ENCODE peak calls at places on chromosomes 2 and 18, in seven cellular contexts. One of them, this sample, is unnamed.

GRCh38 chr2:206968139-206969086 is 29.1 kb downstream of the CPO start:
- DNase-seq in fibroblast of villous mesenchyme: no peak
- DNase-seq in NCI-H510A treated with DMSO at 0.1 percent for 48 hours: no peak
- DNase-seq in cardiac muscle cell: no peak
- DNase-seq in GM20000: no peak
- DNase-seq in ovary: no peak
- DNase-seq in stimulated activated CD8-positive, alpha-beta memory T cell treated with anti-CD3 and anti-CD28 coated beads, Interleukin-4, amount 100 ng/mL, for 24 hours: no peak
- DNase-seq in this sample: no peak

GRCh38 chr2:26172189-26172865 is 561 bp upstream of the GAREM2 start:
- DNase-seq in GM20000: peak; percentile 54
- DNase-seq in fibroblast of villous mesenchyme: no peak
- DNase-seq in stimulated activated CD8-positive, alpha-beta memory T cell treated with anti-CD3 and anti-CD28 coated beads, Interleukin-4, amount 100 ng/mL, for 24 hours: no peak
- DNase-seq in NCI-H510A treated with DMSO at 0.1 percent for 48 hours: no peak
- DNase-seq in cardiac muscle cell: no peak
- DNase-seq in ovary: no peak
- DNase-seq in this sample: peak; percentile 31

GRCh38 chr2:189782221-189782671 is 1.9 kb downstream of the ORMDL1 start:
- DNase-seq in cardiac muscle cell: peak; percentile 43
- DNase-seq in stimulated activated CD8-positive, alpha-beta memory T cell treated with anti-CD3 and anti-CD28 coated beads, Interleukin-4, amount 100 ng/mL, for 24 hours: no peak
- DNase-seq in fibroblast of villous mesenchyme: peak; percentile 29
- DNase-seq in NCI-H510A treated with DMSO at 0.1 percent for 48 hours: no peak
- DNase-seq in GM20000: no peak
- DNase-seq in ovary: no peak
- DNase-seq in this sample: no peak

GRCh38 chr2:29528891-29529520 is 392.4 kb downstream of the ALK start:
- DNase-seq in GM20000: no peak
- DNase-seq in stimulated activated CD8-positive, alpha-beta memory T cell treated with anti-CD3 and anti-CD28 coated beads, Interleukin-4, amount 100 ng/mL, for 24 hours: peak; percentile 4
- DNase-seq in fibroblast of villous mesenchyme: peak; percentile 38
- DNase-seq in ovary: no peak
- DNase-seq in NCI-H510A treated with DMSO at 0.1 percent for 48 hours: peak; percentile 2
- DNase-seq in cardiac muscle cell: peak; percentile 35
- DNase-seq in this sample: peak; percentile 33

GRCh38 chr18:3466051-3466450 is 16.1 kb downstream of the TGIF1 start:
- DNase-seq in GM20000: no peak
- DNase-seq in fibroblast of villous mesenchyme: peak; percentile 81
- DNase-seq in ovary: no peak
- DNase-seq in NCI-H510A treated with DMSO at 0.1 percent for 48 hours: no peak
- DNase-seq in stimulated activated CD8-positive, alpha-beta memory T cell treated with anti-CD3 and anti-CD28 coated beads, Interleukin-4, amount 100 ng/mL, for 24 hours: no peak
- DNase-seq in cardiac muscle cell: peak; percentile 90
- DNase-seq in this sample: no peak

GRCh38 chr2:130892793-130893785 is 56.4 kb downstream of the ARHGEF4 start:
- DNase-seq in cardiac muscle cell: no peak
- DNase-seq in ovary: no peak
- DNase-seq in NCI-H510A treated with DMSO at 0.1 percent for 48 hours: no peak
- DNase-seq in stimulated activated CD8-positive, alpha-beta memory T cell treated with anti-CD3 and anti-CD28 coated beads, Interleukin-4, amount 100 ng/mL, for 24 hours: no peak
- DNase-seq in fibroblast of villous mesenchyme: no peak
- DNase-seq in GM20000: no peak
- DNase-seq in this sample: no peak

GRCh38 chr2:173077506-173078177 is 2.0 kb downstream of the MAP3K20 start:
- DNase-seq in cardiac muscle cell: peak; percentile 51
- DNase-seq in stimulated activated CD8-positive, alpha-beta memory T cell treated with anti-CD3 and anti-CD28 coated beads, Interleukin-4, amount 100 ng/mL, for 24 hours: no peak
- DNase-seq in NCI-H510A treated with DMSO at 0.1 percent for 48 hours: no peak
- DNase-seq in ovary: no peak
- DNase-seq in fibroblast of villous mesenchyme: peak; percentile 67
- DNase-seq in GM20000: no peak
- DNase-seq in this sample: no peak

GRCh38 chr18:68648191-68648590 is 66.7 kb downstream of the TMX3 start:
- DNase-seq in fibroblast of villous mesenchyme: no peak
- DNase-seq in NCI-H510A treated with DMSO at 0.1 percent for 48 hours: no peak
- DNase-seq in stimulated activated CD8-positive, alpha-beta memory T cell treated with anti-CD3 and anti-CD28 coated beads, Interleukin-4, amount 100 ng/mL, for 24 hours: no peak
- DNase-seq in cardiac muscle cell: no peak
- DNase-seq in GM20000: no peak
- DNase-seq in ovary: no peak
- DNase-seq in this sample: no peak

GRCh38 chr18:1691860-1692259 is 787.2 kb downstream of the ADCYAP1 start:
- DNase-seq in cardiac muscle cell: no peak
- DNase-seq in fibroblast of villous mesenchyme: no peak
- DNase-seq in stimulated activated CD8-positive, alpha-beta memory T cell treated with anti-CD3 and anti-CD28 coated beads, Interleukin-4, amount 100 ng/mL, for 24 hours: no peak
- DNase-seq in GM20000: no peak
- DNase-seq in NCI-H510A treated with DMSO at 0.1 percent for 48 hours: no peak
- DNase-seq in ovary: no peak
- DNase-seq in this sample: no peak

GRCh38 chr2:191740016-191740419 is 62.1 kb downstream of the NABP1 start:
- DNase-seq in ovary: no peak
- DNase-seq in fibroblast of villous mesenchyme: no peak
- DNase-seq in stimulated activated CD8-positive, alpha-beta memory T cell treated with anti-CD3 and anti-CD28 coated beads, Interleukin-4, amount 100 ng/mL, for 24 hours: no peak
- DNase-seq in NCI-H510A treated with DMSO at 0.1 percent for 48 hours: no peak
- DNase-seq in GM20000: peak; percentile 50
- DNase-seq in cardiac muscle cell: no peak
- DNase-seq in this sample: no peak

GRCh38 chr18:961644-962355 is 57.1 kb downstream of the ADCYAP1 start:
- DNase-seq in fibroblast of villous mesenchyme: peak; percentile 58
- DNase-seq in stimulated activated CD8-positive, alpha-beta memory T cell treated with anti-CD3 and anti-CD28 coated beads, Interleukin-4, amount 100 ng/mL, for 24 hours: peak; percentile 24
- DNase-seq in NCI-H510A treated with DMSO at 0.1 percent for 48 hours: peak; percentile 23
- DNase-seq in ovary: peak; percentile 63
- DNase-seq in cardiac muscle cell: peak; percentile 74
- DNase-seq in GM20000: peak; percentile 48
- DNase-seq in this sample: peak; percentile 49

GRCh38 chr18:8994603-8995002 is 107.9 kb upstream of the NDUFV2 start:
- DNase-seq in stimulated activated CD8-positive, alpha-beta memory T cell treated with anti-CD3 and anti-CD28 coated beads, Interleukin-4, amount 100 ng/mL, for 24 hours: no peak
- DNase-seq in ovary: no peak
- DNase-seq in cardiac muscle cell: no peak
- DNase-seq in GM20000: no peak
- DNase-seq in fibroblast of villous mesenchyme: no peak
- DNase-seq in NCI-H510A treated with DMSO at 0.1 percent for 48 hours: no peak
- DNase-seq in this sample: no peak

GRCh38 chr2:203928849-203929248 is 7.7 kb upstream of the ICOS start:
- DNase-seq in stimulated activated CD8-positive, alpha-beta memory T cell treated with anti-CD3 and anti-CD28 coated beads, Interleukin-4, amount 100 ng/mL, for 24 hours: no peak
- DNase-seq in NCI-H510A treated with DMSO at 0.1 percent for 48 hours: no peak
- DNase-seq in ovary: no peak
- DNase-seq in GM20000: no peak
- DNase-seq in fibroblast of villous mesenchyme: peak; percentile 3
- DNase-seq in cardiac muscle cell: peak; percentile 31
- DNase-seq in this sample: peak; percentile 17

GRCh38 chr2:96359310-96359709 is 23.7 kb downstream of the NCAPH start:
- DNase-seq in cardiac muscle cell: no peak
- DNase-seq in fibroblast of villous mesenchyme: no peak
- DNase-seq in stimulated activated CD8-positive, alpha-beta memory T cell treated with anti-CD3 and anti-CD28 coated beads, Interleukin-4, amount 100 ng/mL, for 24 hours: no peak
- DNase-seq in ovary: no peak
- DNase-seq in NCI-H510A treated with DMSO at 0.1 percent for 48 hours: no peak
- DNase-seq in GM20000: no peak
- DNase-seq in this sample: no peak

GRCh38 chr2:8252997-8253694 is 428.7 kb upstream of the ID2 start:
- DNase-seq in stimulated activated CD8-positive, alpha-beta memory T cell treated with anti-CD3 and anti-CD28 coated beads, Interleukin-4, amount 100 ng/mL, for 24 hours: no peak
- DNase-seq in fibroblast of villous mesenchyme: no peak
- DNase-seq in GM20000: peak; percentile 42
- DNase-seq in NCI-H510A treated with DMSO at 0.1 percent for 48 hours: peak; percentile 94
- DNase-seq in ovary: no peak
- DNase-seq in cardiac muscle cell: no peak
- DNase-seq in this sample: peak; percentile 32

GRCh38 chr2:74863802-74864248 is 29.9 kb downstream of the HK2 start:
- DNase-seq in NCI-H510A treated with DMSO at 0.1 percent for 48 hours: no peak
- DNase-seq in GM20000: no peak
- DNase-seq in fibroblast of villous mesenchyme: no peak
- DNase-seq in ovary: no peak
- DNase-seq in stimulated activated CD8-positive, alpha-beta memory T cell treated with anti-CD3 and anti-CD28 coated beads, Interleukin-4, amount 100 ng/mL, for 24 hours: no peak
- DNase-seq in cardiac muscle cell: no peak
- DNase-seq in this sample: no peak

GRCh38 chr2:59584958-59585357 is 968.5 kb downstream of the BCL11A start:
- DNase-seq in stimulated activated CD8-positive, alpha-beta memory T cell treated with anti-CD3 and anti-CD28 coated beads, Interleukin-4, amount 100 ng/mL, for 24 hours: no peak
- DNase-seq in cardiac muscle cell: no peak
- DNase-seq in GM20000: no peak
- DNase-seq in NCI-H510A treated with DMSO at 0.1 percent for 48 hours: no peak
- DNase-seq in ovary: no peak
- DNase-seq in fibroblast of villous mesenchyme: no peak
- DNase-seq in this sample: peak; percentile 42

GRCh38 chr2:84725717-84726116 is 155.2 kb downstream of the TRABD2A start:
- DNase-seq in cardiac muscle cell: no peak
- DNase-seq in GM20000: no peak
- DNase-seq in NCI-H510A treated with DMSO at 0.1 percent for 48 hours: no peak
- DNase-seq in stimulated activated CD8-positive, alpha-beta memory T cell treated with anti-CD3 and anti-CD28 coated beads, Interleukin-4, amount 100 ng/mL, for 24 hours: no peak
- DNase-seq in ovary: no peak
- DNase-seq in fibroblast of villous mesenchyme: no peak
- DNase-seq in this sample: no peak

GRCh38 chr18:58045265-58046086 is 1.4 kb downstream of the NEDD4L start:
- DNase-seq in fibroblast of villous mesenchyme: peak; percentile 10
- DNase-seq in NCI-H510A treated with DMSO at 0.1 percent for 48 hours: peak; percentile 90
- DNase-seq in GM20000: peak; percentile 32
- DNase-seq in cardiac muscle cell: peak; percentile 24
- DNase-seq in ovary: peak; percentile 48
- DNase-seq in stimulated activated CD8-positive, alpha-beta memory T cell treated with anti-CD3 and anti-CD28 coated beads, Interleukin-4, amount 100 ng/mL, for 24 hours: peak; percentile 22
- DNase-seq in this sample: peak; percentile 52

GRCh38 chr2:241882090-241882625 is 12.6 kb downstream of the RTP5 start:
- DNase-seq in stimulated activated CD8-positive, alpha-beta memory T cell treated with anti-CD3 and anti-CD28 coated beads, Interleukin-4, amount 100 ng/mL, for 24 hours: peak; percentile 74
- DNase-seq in GM20000: peak; percentile 89
- DNase-seq in NCI-H510A treated with DMSO at 0.1 percent for 48 hours: no peak
- DNase-seq in ovary: no peak
- DNase-seq in fibroblast of villous mesenchyme: peak; percentile 14
- DNase-seq in cardiac muscle cell: no peak
- DNase-seq in this sample: peak; percentile 60

GRCh38 chr18:26565514-26565913 is 17.2 kb upstream of the KCTD1 start:
- DNase-seq in stimulated activated CD8-positive, alpha-beta memory T cell treated with anti-CD3 and anti-CD28 coated beads, Interleukin-4, amount 100 ng/mL, for 24 hours: no peak
- DNase-seq in ovary: no peak
- DNase-seq in fibroblast of villous mesenchyme: peak; percentile 30
- DNase-seq in NCI-H510A treated with DMSO at 0.1 percent for 48 hours: no peak
- DNase-seq in GM20000: no peak
- DNase-seq in cardiac muscle cell: peak; percentile 36
- DNase-seq in this sample: no peak

GRCh38 chr18:23735021-23735464 is 45.8 kb downstream of the LAMA3 start:
- DNase-seq in stimulated activated CD8-positive, alpha-beta memory T cell treated with anti-CD3 and anti-CD28 coated beads, Interleukin-4, amount 100 ng/mL, for 24 hours: no peak
- DNase-seq in NCI-H510A treated with DMSO at 0.1 percent for 48 hours: no peak
- DNase-seq in GM20000: no peak
- DNase-seq in ovary: no peak
- DNase-seq in cardiac muscle cell: peak; percentile 86
- DNase-seq in fibroblast of villous mesenchyme: peak; percentile 24
- DNase-seq in this sample: no peak

GRCh38 chr2:45922577-45922988 is 271.1 kb downstream of the PRKCE start:
- DNase-seq in ovary: no peak
- DNase-seq in cardiac muscle cell: peak; percentile 82
- DNase-seq in stimulated activated CD8-positive, alpha-beta memory T cell treated with anti-CD3 and anti-CD28 coated beads, Interleukin-4, amount 100 ng/mL, for 24 hours: no peak
- DNase-seq in fibroblast of villous mesenchyme: peak; percentile 93
- DNase-seq in NCI-H510A treated with DMSO at 0.1 percent for 48 hours: peak; percentile 68
- DNase-seq in GM20000: no peak
- DNase-seq in this sample: peak; percentile 70

GRCh38 chr2:10258726-10259125 is 44.0 kb upstream of the HPCAL1 start:
- DNase-seq in GM20000: no peak
- DNase-seq in fibroblast of villous mesenchyme: no peak
- DNase-seq in ovary: no peak
- DNase-seq in stimulated activated CD8-positive, alpha-beta memory T cell treated with anti-CD3 and anti-CD28 coated beads, Interleukin-4, amount 100 ng/mL, for 24 hours: no peak
- DNase-seq in cardiac muscle cell: no peak
- DNase-seq in NCI-H510A treated with DMSO at 0.1 percent for 48 hours: no peak
- DNase-seq in this sample: no peak

GRCh38 chr18:48777026-48777736 is 173.6 kb downstream of the SMAD7 start:
- DNase-seq in cardiac muscle cell: peak; percentile 57
- DNase-seq in fibroblast of villous mesenchyme: peak; percentile 74
- DNase-seq in stimulated activated CD8-positive, alpha-beta memory T cell treated with anti-CD3 and anti-CD28 coated beads, Interleukin-4, amount 100 ng/mL, for 24 hours: peak; percentile 56
- DNase-seq in ovary: peak; percentile 77
- DNase-seq in NCI-H510A treated with DMSO at 0.1 percent for 48 hours: peak; percentile 24
- DNase-seq in GM20000: peak; percentile 88
- DNase-seq in this sample: peak; percentile 50

GRCh38 chr2:128489580-128490273 is 171.1 kb upstream of the HS6ST1 start:
- DNase-seq in ovary: no peak
- DNase-seq in cardiac muscle cell: peak; percentile 21
- DNase-seq in stimulated activated CD8-positive, alpha-beta memory T cell treated with anti-CD3 and anti-CD28 coated beads, Interleukin-4, amount 100 ng/mL, for 24 hours: no peak
- DNase-seq in GM20000: no peak
- DNase-seq in NCI-H510A treated with DMSO at 0.1 percent for 48 hours: no peak
- DNase-seq in fibroblast of villous mesenchyme: no peak
- DNase-seq in this sample: no peak